ENCODE peak calls at places on chromosomes 13 and 19, in nine cellular contexts. S is stomach; J is PC-9; W is A549; Z is CD8-positive, alpha-beta memory T cell; V is dorsolateral prefrontal cortex; C is Karpas-422; L is RWPE2; F is neuronal stem cell. B is an unnamed sample.

GRCh38 chr13:28532226-28533048 is 37.5 kb upstream of the FLT1 start:
- DNase-seq in C (no peak), W (no peak), J (no peak), V (no peak), Z (no peak), S (no peak), L (no peak), F (peak), B (peak)

GRCh38 chr13:67228909-67229308 is 1.2 kb downstream of the PCDH9 start:
- DNase-seq in V (no peak), W (no peak), Z (no peak), L (no peak), S (no peak), C (no peak), J (no peak), F (no peak), B (no peak)

GRCh38 chr19:2282062-2282861 is at the start of gene PEAK3:
- DNase-seq in F (no peak), S (peak), C (no peak), Z (no peak), L (peak), V (no peak), J (no peak), W (no peak), B (peak)

GRCh38 chr13:31050486-31051400 is 111.0 kb downstream of the HSPH1 start:
- DNase-seq in V (no peak), W (no peak), J (no peak), Z (no peak), C (no peak), L (no peak), S (no peak), F (no peak), B (no peak)

GRCh38 chr19:33134571-33135041 is 2.7 kb downstream of the WDR88 start:
- DNase-seq in L (no peak), J (no peak), V (no peak), W (no peak), S (no peak), Z (peak), C (no peak), F (no peak), B (no peak)

GRCh38 chr19:45640849-45641273 is 1.7 kb upstream of the EML2 start:
- DNase-seq in S (peak), F (no peak), Z (peak), J (no peak), L (no peak), C (no peak), W (no peak), V (no peak), B (no peak)

GRCh38 chr13:75461314-75461713 is 20.7 kb downstream of the TBC1D4 start:
- DNase-seq in S (no peak), F (no peak), C (no peak), L (no peak), V (no peak), J (no peak), W (no peak), Z (no peak), B (no peak)

GRCh38 chr13:93304868-93305613 is 78.4 kb downstream of the GPC6 start:
- DNase-seq in W (no peak), J (no peak), Z (no peak), V (no peak), S (no peak), C (no peak), F (no peak), L (no peak), B (no peak)

GRCh38 chr19:51342631-51343569 is 961 bp upstream of the VSIG10L start:
- DNase-seq in S (no peak), Z (no peak), W (no peak), J (no peak), L (no peak), F (no peak), V (no peak), C (peak), B (no peak)

GRCh38 chr19:50519006-50519575 is 5.4 kb upstream of the ASPDH start:
- DNase-seq in F (no peak), W (no peak), L (no peak), C (no peak), S (no peak), Z (no peak), V (no peak), J (no peak), B (peak)

GRCh38 chr19:13844130-13844631 is 32.8 kb upstream of the NANOS3 start:
- DNase-seq in W (peak), C (no peak), L (peak), S (no peak), Z (no peak), V (no peak), F (no peak), J (peak), B (no peak)

GRCh38 chr13:22926176-22927007 is 254.4 kb upstream of the SGCG start:
- DNase-seq in S (no peak), L (no peak), F (no peak), W (no peak), V (no peak), Z (no peak), J (no peak), C (no peak), B (peak)

GRCh38 chr19:19751846-19752245 is 18.9 kb upstream of the ZNF14 start:
- DNase-seq in S (no peak), C (no peak), F (no peak), W (no peak), V (no peak), J (no peak), Z (no peak), L (no peak), B (no peak)

GRCh38 chr19:14475251-14476073 is at the start of gene PTGER1:
- DNase-seq in C (no peak), V (no peak), F (no peak), W (peak), S (no peak), J (peak), L (peak), Z (no peak), B (no peak)

GRCh38 chr19:39372047-39372802 is 18.7 kb downstream of the PAF1 start:
- DNase-seq in S (peak), F (no peak), W (no peak), L (no peak), C (no peak), V (no peak), Z (no peak), J (no peak), B (peak)

GRCh38 chr13:98206946-98207345 is 29.9 kb upstream of the RNF113B start:
- DNase-seq in C (no peak), J (peak), F (no peak), L (no peak), S (no peak), W (no peak), Z (no peak), V (no peak), B (no peak)

GRCh38 chr13:27481766-27482165 is 31.4 kb upstream of the MTIF3 start:
- DNase-seq in J (no peak), V (no peak), Z (no peak), C (peak), S (peak), W (peak), F (peak), L (no peak), B (peak)

GRCh38 chr19:39518975-39519374 is 4.0 kb downstream of the SELENOV start:
- DNase-seq in W (no peak), S (no peak), L (no peak), Z (no peak), F (no peak), C (no peak), J (no peak), V (no peak), B (no peak)

GRCh38 chr13:24618219-24618955 is 61.8 kb upstream of the ATP12A start:
- DNase-seq in Z (peak), J (no peak), W (no peak), S (peak), F (no peak), L (no peak), V (no peak), C (peak), B (no peak)

GRCh38 chr19:4624301-4624700 is 15.0 kb upstream of the TNFAIP8L1 start:
- DNase-seq in V (no peak), J (no peak), W (no peak), F (no peak), S (no peak), C (no peak), Z (no peak), L (no peak), B (no peak)

GRCh38 chr19:50309396-50310125 is 19.6 kb downstream of the KCNC3 start:
- DNase-seq in Z (no peak), J (no peak), C (no peak), S (no peak), V (no peak), F (no peak), L (no peak), W (no peak), B (no peak)

GRCh38 chr19:17081672-17082630 is 6.4 kb downstream of the MYO9B start:
- DNase-seq in Z (no peak), C (peak), W (no peak), J (peak), V (no peak), L (no peak), S (no peak), F (no peak), B (peak)

GRCh38 chr19:7177926-7178325 is 108.4 kb downstream of the ZNF557 start:
- DNase-seq in F (no peak), L (no peak), J (no peak), C (no peak), V (no peak), Z (no peak), S (no peak), W (no peak), B (no peak)

GRCh38 chr13:103178986-103179695 is 112.9 kb upstream of the SLC10A2 start:
- DNase-seq in V (no peak), Z (no peak), W (no peak), L (no peak), J (no peak), S (no peak), C (no peak), F (no peak), B (no peak)

GRCh38 chr13:50685491-50685890 is 158.0 kb downstream of the DLEU7 start:
- DNase-seq in F (no peak), C (no peak), J (no peak), V (peak), W (no peak), Z (no peak), S (peak), L (no peak), B (no peak)

GRCh38 chr19:50333235-50333736 is 4.1 kb upstream of the KCNC3 start:
- DNase-seq in V (peak), Z (peak), J (peak), S (peak), W (peak), L (peak), F (peak), C (peak), B (peak)

GRCh38 chr19:10419200-10419645 is 1.1 kb upstream of the PDE4A start:
- DNase-seq in V (no peak), C (peak), F (no peak), J (no peak), W (peak), S (no peak), Z (peak), L (no peak), B (no peak)

GRCh38 chr19:10416083-10416379 is 4.3 kb upstream of the PDE4A start:
- DNase-seq in Z (no peak), L (no peak), F (no peak), S (no peak), W (no peak), C (no peak), V (no peak), J (no peak), B (no peak)

GRCh38 chr19:10418281-10419199 is 1.8 kb upstream of the PDE4A start:
- DNase-seq in J (no peak), V (no peak), C (no peak), W (peak), Z (no peak), S (no peak), L (no peak), F (peak), B (no peak)

GRCh38 chr19:10417598-10418280 is 2.6 kb upstream of the PDE4A start:
- DNase-seq in S (no peak), L (no peak), J (no peak), F (no peak), W (no peak), Z (no peak), C (peak), V (no peak), B (no peak)

GRCh38 chr19:10416380-10417257 is 3.7 kb upstream of the PDE4A start:
- DNase-seq in Z (peak), C (peak), J (peak), L (peak), V (peak), S (peak), F (peak), W (peak), B (peak)
- H3K27ac ChIP-seq in Z (peak), C (no peak), J (no peak), L (no peak), V (no peak), S (peak), F (no peak), W (peak), B (no peak)

DNA sequence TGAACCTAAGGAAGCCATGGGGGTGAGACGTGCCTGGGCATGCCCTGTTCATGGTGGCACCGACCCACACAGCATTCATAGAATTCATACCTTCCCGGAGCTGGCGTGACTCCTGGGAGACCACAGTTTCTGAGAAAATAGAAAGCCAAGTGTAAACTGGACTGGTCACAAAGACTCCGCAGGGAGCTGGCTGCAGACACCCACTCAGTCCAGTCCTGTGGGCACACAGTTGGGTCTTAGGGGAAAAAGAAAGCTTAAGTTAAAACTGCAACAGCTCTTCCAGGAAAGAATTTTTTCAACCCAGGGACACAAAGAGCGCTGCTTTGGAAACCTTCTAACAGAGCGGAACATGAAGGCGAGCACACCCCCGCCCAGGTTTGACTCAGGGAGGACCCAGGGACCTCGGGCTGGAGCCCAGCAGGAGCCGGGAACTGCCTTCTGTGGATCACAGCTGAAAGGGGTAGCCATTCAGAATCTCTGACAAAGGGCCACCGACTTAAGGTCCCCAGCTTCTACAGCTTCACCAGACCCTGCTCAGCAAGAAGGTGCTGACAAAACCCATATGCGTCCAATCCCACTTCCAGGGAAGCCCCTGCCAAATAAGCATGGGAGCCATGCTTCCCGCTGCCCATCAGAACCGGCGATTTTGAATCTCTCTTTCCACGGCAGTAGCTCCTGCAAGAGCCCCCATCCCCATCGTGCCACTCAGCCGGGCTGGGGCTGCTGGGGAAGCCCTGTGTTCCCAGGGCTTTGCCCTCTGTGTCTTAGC is 183.7 kb downstream of the COL4A1 start:
- DNase-seq in J (no peak), S (no peak), L (no peak), V (no peak), Z (no peak), F (no peak), C (no peak), W (no peak), B (no peak)
- H3K27ac ChIP-seq in J (no peak), S (no peak), L (no peak), V (no peak), Z (no peak), F (no peak), C (no peak), W (peak), B (no peak)

GRCh38 chr19:40723661-40724254 is 6.8 kb downstream of the ITPKC start:
- DNase-seq in Z (no peak), W (no peak), L (no peak), C (no peak), J (no peak), S (no peak), F (no peak), V (no peak), B (no peak)

GRCh38 chr19:40718774-40719391 is 2.0 kb downstream of the ITPKC start:
- DNase-seq in C (peak), L (peak), W (peak), F (no peak), J (peak), V (no peak), Z (no peak), S (peak), B (peak)

GRCh38 chr19:40721936-40722661 is 5.2 kb downstream of the ITPKC start:
- DNase-seq in C (no peak), F (no peak), W (no peak), Z (no peak), V (no peak), J (no peak), S (no peak), L (no peak), B (no peak)

GRCh38 chr19:40719414-40719894 is 2.5 kb downstream of the ITPKC start:
- DNase-seq in S (no peak), L (no peak), C (peak), V (no peak), Z (no peak), J (peak), W (no peak), F (no peak), B (no peak)

GRCh38 chr19:40721140-40721486 is 4.2 kb downstream of the ITPKC start:
- DNase-seq in V (no peak), C (no peak), F (no peak), S (no peak), L (no peak), W (no peak), J (no peak), Z (no peak), B (no peak)
- H3K27ac ChIP-seq in V (no peak), C (no peak), F (no peak), S (peak), L (peak), W (no peak), J (no peak), Z (no peak), B (peak)

DNA sequence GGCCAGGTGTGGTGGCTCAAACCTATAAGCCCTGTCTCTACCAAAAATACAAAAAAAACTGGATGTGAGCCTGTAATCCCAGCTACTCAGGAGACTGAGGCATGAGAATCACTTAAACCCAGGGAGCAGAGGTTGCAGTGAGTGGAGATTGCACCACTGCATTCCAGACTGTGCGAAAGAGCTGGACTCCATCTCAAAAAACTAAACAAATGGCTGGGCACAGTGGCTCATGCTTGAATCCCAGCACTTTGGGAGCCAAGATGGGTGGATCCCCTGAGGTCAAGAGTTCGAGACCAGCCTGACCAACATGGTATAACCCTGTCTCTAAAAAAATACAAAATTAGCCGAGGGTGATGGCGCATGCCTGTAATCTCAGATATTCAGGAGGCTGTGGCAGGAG is 34.9 kb upstream of the ZNF83 start:
- DNase-seq in Z (no peak), L (no peak), S (no peak), W (no peak), V (no peak), C (no peak), J (no peak), F (no peak), B (no peak)
- H3K27ac ChIP-seq in Z (no peak), L (no peak), S (no peak), W (no peak), V (no peak), C (no peak), J (no peak), F (no peak), B (no peak)

B was measured in left lung.